ENCODE peak calls at places on chromosomes 4 and X, in five cellular contexts. X is tibial nerve; T is T47D; E is uterus; N is activated CD4-positive, alpha-beta T cell treated with anti-CD3 and anti-CD28 coated beads for 24 hours. C is an unnamed sample.

GRCh38 chr4:16530688-16531635 is 304.7 kb upstream of the TAPT1 start:
- DNase-seq in N (no peak), X (no peak), T (no peak), E (no peak), C (no peak)

GRCh38 chrX:41688835-41689234 is at the start of gene GPR34:
- DNase-seq in E (no peak), T (no peak), X (no peak), N (no peak), C (no peak)

GRCh38 chrX:138150709-138151108 is 560.8 kb downstream of the FGF13 start:
- DNase-seq in T (no peak), E (no peak), N (no peak), X (no peak), C (no peak)

GRCh38 chr4:184745747-184746531 is 12.0 kb upstream of the CENPU start:
- DNase-seq in N (peak; percentile 57), X (peak; percentile 58), E (peak; percentile 76), T (peak; percentile 88), C (peak; percentile 86)

GRCh38 chrX:6941041-6941440 is 206.5 kb upstream of the STS start:
- DNase-seq in E (no peak), T (no peak), X (no peak), N (no peak), C (no peak)

GRCh38 chr4:139770361-139770760 is 104.7 kb downstream of the MGST2 start:
- DNase-seq in N (no peak), X (no peak), E (peak; percentile 32), T (no peak), C (no peak)

GRCh38 chr4:104592894-104593470 is 98.3 kb upstream of the CXXC4 start:
- DNase-seq in X (no peak), T (no peak), E (no peak), N (no peak), C (no peak)

GRCh38 chr4:102430511-102430910 is 70.6 kb upstream of the NFKB1 start:
- DNase-seq in X (no peak), E (no peak), N (no peak), T (no peak), C (no peak)

GRCh38 chrX:139842326-139843175 is 90.3 kb downstream of the ATP11C start:
- DNase-seq in N (no peak), E (no peak), X (no peak), T (no peak), C (no peak)

GRCh38 chr4:3868841-3869572 is 102.8 kb downstream of the ADRA2C start:
- DNase-seq in T (no peak), X (no peak), N (no peak), E (peak; percentile 6), C (no peak)

GRCh38 chrX:21150208-21150607 is 224.0 kb upstream of the CNKSR2 start:
- DNase-seq in T (no peak), E (no peak), X (no peak), N (no peak), C (no peak)

GRCh38 chr4:156830356-156830755 is 141.2 kb downstream of the PDGFC start:
- DNase-seq in E (no peak), X (no peak), T (no peak), N (no peak), C (no peak)

GRCh38 chr4:113383111-113383785 is 333.8 kb downstream of the ANK2 start:
- DNase-seq in E (no peak), N (no peak), X (no peak), T (no peak), C (no peak)

GRCh38 chr4:1604706-1605205 is 79.4 kb downstream of the FAM53A start:
- DNase-seq in E (no peak), T (peak; percentile 68), N (no peak), X (no peak), C (no peak)

GRCh38 chrX:153226344-153227190 is 47.5 kb downstream of the MAGEA1 start:
- DNase-seq in N (peak; percentile 0), T (peak; percentile 44), X (peak; percentile 29), E (peak; percentile 24), C (no peak)

GRCh38 chrX:140123446-140123845 is 158.1 kb upstream of the CXorf66 start:
- DNase-seq in X (no peak), T (peak; percentile 17), N (no peak), E (no peak), C (no peak)

GRCh38 chrX:154436597-154437397 is at the start of gene GDI1:
- DNase-seq in T (peak; percentile 49), X (no peak), N (peak; percentile 40), E (peak; percentile 56), C (no peak)

GRCh38 chr4:97153042-97153441 is 990.2 kb downstream of the STPG2 start:
- DNase-seq in T (peak; percentile 49), E (no peak), X (no peak), N (no peak), C (no peak)

GRCh38 chr4:38275331-38275821 is 315.2 kb downstream of the PTTG2 start:
- DNase-seq in N (no peak), T (peak; percentile 52), X (no peak), E (no peak), C (no peak)

GRCh38 chrX:97563531-97564133 is 679.9 kb downstream of the RPA4 start:
- DNase-seq in N (no peak), T (peak; percentile 48), X (no peak), E (peak; percentile 26), C (peak; percentile 43)

GRCh38 chr4:74327751-74328150 is 19.5 kb downstream of the EPGN start:
- DNase-seq in E (no peak), N (no peak), T (no peak), X (no peak), C (no peak)

GRCh38 chrX:80792205-80792604 is 17.5 kb downstream of the BRWD3 start:
- DNase-seq in T (no peak), E (no peak), N (no peak), X (no peak), C (no peak)

GRCh38 chr4:61406677-61407076 is 206.6 kb downstream of the ADGRL3 start:
- DNase-seq in X (no peak), E (no peak), T (no peak), N (no peak), C (no peak)

GRCh38 chr4:44118971-44119680 is 329.5 kb downstream of the KCTD8 start:
- DNase-seq in T (no peak), X (no peak), N (no peak), E (no peak), C (no peak)

GRCh38 chr4:162909952-162910351 is 256.7 kb downstream of the NAF1 start:
- DNase-seq in N (no peak), X (no peak), T (no peak), E (no peak), C (no peak)